ENCODE peak calls at places on chromosome 6, in five cellular contexts. One of them, this sample, is unnamed.

GRCh38 chr6:85135376-85136094 is 314.3 kb upstream of the NT5E start:
- DNase-seq in uterus: no peak
- DNase-seq in activated naive CD8-positive, alpha-beta T cell treated with anti-CD3 and anti-CD28 coated beads, Interleukin-2, amount 50 U/mL, for 24 hours: no peak
- DNase-seq in prostate gland: no peak
- DNase-seq in Peyer's patch: no peak
- DNase-seq in this sample: no peak

GRCh38 chr6:37381579-37381978 is 27.8 kb downstream of the RNF8 start:
- DNase-seq in prostate gland: no peak
- DNase-seq in Peyer's patch: no peak
- DNase-seq in activated naive CD8-positive, alpha-beta T cell treated with anti-CD3 and anti-CD28 coated beads, Interleukin-2, amount 50 U/mL, for 24 hours: peak; percentile 6
- DNase-seq in uterus: no peak
- DNase-seq in this sample: peak; percentile 90

GRCh38 chr6:15062311-15063252 is 183.3 kb upstream of the JARID2 start:
- DNase-seq in activated naive CD8-positive, alpha-beta T cell treated with anti-CD3 and anti-CD28 coated beads, Interleukin-2, amount 50 U/mL, for 24 hours: no peak
- DNase-seq in prostate gland: no peak
- DNase-seq in Peyer's patch: no peak
- DNase-seq in uterus: no peak
- DNase-seq in this sample: no peak

GRCh38 chr6:388202-388903 is 3.2 kb upstream of the IRF4 start:
- DNase-seq in prostate gland: no peak
- DNase-seq in Peyer's patch: no peak
- DNase-seq in uterus: no peak
- DNase-seq in activated naive CD8-positive, alpha-beta T cell treated with anti-CD3 and anti-CD28 coated beads, Interleukin-2, amount 50 U/mL, for 24 hours: no peak
- DNase-seq in this sample: no peak

GRCh38 chr6:106820412-106820852 is 154.1 kb downstream of the CD24 start:
- DNase-seq in prostate gland: no peak
- DNase-seq in activated naive CD8-positive, alpha-beta T cell treated with anti-CD3 and anti-CD28 coated beads, Interleukin-2, amount 50 U/mL, for 24 hours: no peak
- DNase-seq in Peyer's patch: no peak
- DNase-seq in uterus: no peak
- DNase-seq in this sample: no peak

GRCh38 chr6:145372671-145373123 is 362.6 kb downstream of the EPM2A start:
- DNase-seq in uterus: no peak
- DNase-seq in activated naive CD8-positive, alpha-beta T cell treated with anti-CD3 and anti-CD28 coated beads, Interleukin-2, amount 50 U/mL, for 24 hours: no peak
- DNase-seq in prostate gland: no peak
- DNase-seq in Peyer's patch: no peak
- DNase-seq in this sample: no peak

GRCh38 chr6:35088281-35089215 is 52.6 kb downstream of the TCP11 start:
- DNase-seq in prostate gland: no peak
- DNase-seq in activated naive CD8-positive, alpha-beta T cell treated with anti-CD3 and anti-CD28 coated beads, Interleukin-2, amount 50 U/mL, for 24 hours: no peak
- DNase-seq in uterus: no peak
- DNase-seq in Peyer's patch: no peak
- DNase-seq in this sample: no peak

GRCh38 chr6:41072836-41073202 is at the start of gene NFYA:
- DNase-seq in prostate gland: no peak
- DNase-seq in uterus: no peak
- DNase-seq in activated naive CD8-positive, alpha-beta T cell treated with anti-CD3 and anti-CD28 coated beads, Interleukin-2, amount 50 U/mL, for 24 hours: peak; percentile 100
- DNase-seq in Peyer's patch: peak; percentile 98
- DNase-seq in this sample: peak; percentile 100

GRCh38 chr6:145813285-145814034 is 1.1 kb downstream of the FBXO30 start:
- DNase-seq in Peyer's patch: no peak
- DNase-seq in prostate gland: no peak
- DNase-seq in uterus: no peak
- DNase-seq in activated naive CD8-positive, alpha-beta T cell treated with anti-CD3 and anti-CD28 coated beads, Interleukin-2, amount 50 U/mL, for 24 hours: no peak
- DNase-seq in this sample: no peak

GRCh38 chr6:135498178-135498841 is 770 bp upstream of the AHI1 start:
- DNase-seq in activated naive CD8-positive, alpha-beta T cell treated with anti-CD3 and anti-CD28 coated beads, Interleukin-2, amount 50 U/mL, for 24 hours: peak; percentile 60
- DNase-seq in uterus: peak; percentile 71
- DNase-seq in prostate gland: peak; percentile 70
- DNase-seq in Peyer's patch: peak; percentile 67
- DNase-seq in this sample: peak; percentile 42

GRCh38 chr6:77972334-77972733 is 319.5 kb downstream of the MEI4 start:
- DNase-seq in uterus: no peak
- DNase-seq in Peyer's patch: no peak
- DNase-seq in prostate gland: no peak
- DNase-seq in activated naive CD8-positive, alpha-beta T cell treated with anti-CD3 and anti-CD28 coated beads, Interleukin-2, amount 50 U/mL, for 24 hours: no peak
- DNase-seq in this sample: no peak

GRCh38 chr6:13877116-13877515 is 47.6 kb upstream of the RNF182 start:
- DNase-seq in activated naive CD8-positive, alpha-beta T cell treated with anti-CD3 and anti-CD28 coated beads, Interleukin-2, amount 50 U/mL, for 24 hours: no peak
- DNase-seq in prostate gland: no peak
- DNase-seq in uterus: no peak
- DNase-seq in Peyer's patch: no peak
- DNase-seq in this sample: no peak

GRCh38 chr6:36126121-36126520 is 4.2 kb upstream of the MAPK13 start:
- DNase-seq in uterus: no peak
- DNase-seq in activated naive CD8-positive, alpha-beta T cell treated with anti-CD3 and anti-CD28 coated beads, Interleukin-2, amount 50 U/mL, for 24 hours: no peak
- DNase-seq in prostate gland: no peak
- DNase-seq in Peyer's patch: no peak
- DNase-seq in this sample: no peak

GRCh38 chr6:166494757-166495486 is 91.6 kb downstream of the RAMACL start:
- DNase-seq in activated naive CD8-positive, alpha-beta T cell treated with anti-CD3 and anti-CD28 coated beads, Interleukin-2, amount 50 U/mL, for 24 hours: peak; percentile 28
- DNase-seq in Peyer's patch: no peak
- DNase-seq in prostate gland: no peak
- DNase-seq in uterus: no peak
- DNase-seq in this sample: no peak

GRCh38 chr6:5051394-5051793 is 33.7 kb upstream of the PPP1R3G start:
- DNase-seq in prostate gland: no peak
- DNase-seq in Peyer's patch: no peak
- DNase-seq in activated naive CD8-positive, alpha-beta T cell treated with anti-CD3 and anti-CD28 coated beads, Interleukin-2, amount 50 U/mL, for 24 hours: no peak
- DNase-seq in uterus: no peak
- DNase-seq in this sample: no peak

GRCh38 chr6:73309784-73310502 is 44.1 kb downstream of the DPPA5 start:
- DNase-seq in prostate gland: peak; percentile 27
- DNase-seq in Peyer's patch: peak; percentile 56
- DNase-seq in uterus: peak; percentile 54
- DNase-seq in activated naive CD8-positive, alpha-beta T cell treated with anti-CD3 and anti-CD28 coated beads, Interleukin-2, amount 50 U/mL, for 24 hours: peak; percentile 77
- DNase-seq in this sample: peak; percentile 29

GRCh38 chr6:79599725-79600259 is 31.3 kb upstream of the SH3BGRL2 start:
- DNase-seq in prostate gland: no peak
- DNase-seq in activated naive CD8-positive, alpha-beta T cell treated with anti-CD3 and anti-CD28 coated beads, Interleukin-2, amount 50 U/mL, for 24 hours: no peak
- DNase-seq in uterus: no peak
- DNase-seq in Peyer's patch: no peak
- DNase-seq in this sample: no peak

GRCh38 chr6:25681848-25682247 is 29.8 kb downstream of the SCGN start:
- DNase-seq in activated naive CD8-positive, alpha-beta T cell treated with anti-CD3 and anti-CD28 coated beads, Interleukin-2, amount 50 U/mL, for 24 hours: no peak
- DNase-seq in prostate gland: no peak
- DNase-seq in Peyer's patch: no peak
- DNase-seq in uterus: no peak
- DNase-seq in this sample: no peak

GRCh38 chr6:2763345-2763841 is 1.8 kb upstream of the WRNIP1 start:
- DNase-seq in Peyer's patch: no peak
- DNase-seq in uterus: peak; percentile 42
- DNase-seq in prostate gland: no peak
- DNase-seq in activated naive CD8-positive, alpha-beta T cell treated with anti-CD3 and anti-CD28 coated beads, Interleukin-2, amount 50 U/mL, for 24 hours: no peak
- DNase-seq in this sample: no peak

GRCh38 chr6:150767585-150768164 is 97.8 kb upstream of the MTHFD1L start:
- DNase-seq in activated naive CD8-positive, alpha-beta T cell treated with anti-CD3 and anti-CD28 coated beads, Interleukin-2, amount 50 U/mL, for 24 hours: no peak
- DNase-seq in Peyer's patch: no peak
- DNase-seq in prostate gland: no peak
- DNase-seq in uterus: no peak
- DNase-seq in this sample: no peak

GRCh38 chr6:3665608-3666007 is 85.9 kb downstream of the PXDC1 start:
- DNase-seq in prostate gland: no peak
- DNase-seq in activated naive CD8-positive, alpha-beta T cell treated with anti-CD3 and anti-CD28 coated beads, Interleukin-2, amount 50 U/mL, for 24 hours: no peak
- DNase-seq in Peyer's patch: no peak
- DNase-seq in uterus: no peak
- DNase-seq in this sample: no peak

GRCh38 chr6:45631396-45631795 is 253.7 kb upstream of the SUPT3H start:
- DNase-seq in prostate gland: no peak
- DNase-seq in activated naive CD8-positive, alpha-beta T cell treated with anti-CD3 and anti-CD28 coated beads, Interleukin-2, amount 50 U/mL, for 24 hours: no peak
- DNase-seq in uterus: no peak
- DNase-seq in Peyer's patch: no peak
- DNase-seq in this sample: no peak

GRCh38 chr6:106885659-106886058 is 88.9 kb downstream of the CD24 start:
- DNase-seq in prostate gland: peak; percentile 33
- DNase-seq in uterus: no peak
- DNase-seq in Peyer's patch: no peak
- DNase-seq in activated naive CD8-positive, alpha-beta T cell treated with anti-CD3 and anti-CD28 coated beads, Interleukin-2, amount 50 U/mL, for 24 hours: no peak
- DNase-seq in this sample: no peak

This sample was measured in NCI-H510A.